ENCODE peak calls at places on chromosomes 1 and 21, in nine cellular contexts. N is body of pancreas, S is GM12864, L is cardiac fibroblast, R is Caco-2, Y is astrocyte, F is Calu3, O is HFFc6, P is IMR-90. C is an unnamed sample.

GRCh38 chr1:165073402-165074007 is 283.0 kb downstream of the LMX1A start:
- DNase-seq in N (peak; percentile 27), S (no peak), L (peak; percentile 73), R (no peak), Y (peak; percentile 27), F (peak; percentile 47), O (peak; percentile 39), P (peak; percentile 56), C (peak; percentile 20)

GRCh38 chr1:109142248-109142647 is 28.3 kb downstream of the ELAPOR1 start:
- DNase-seq in N (no peak), S (no peak), L (no peak), R (no peak), Y (no peak), F (no peak), O (no peak), P (no peak), C (no peak)

GRCh38 chr1:7207875-7208646 is 422.8 kb downstream of the CAMTA1 start:
- DNase-seq in N (peak; percentile 55), S (peak; percentile 15), L (peak; percentile 60), R (no peak), Y (peak; percentile 50), F (peak; percentile 73), O (peak; percentile 74), P (peak; percentile 73), C (peak; percentile 65)

GRCh38 chr1:155077346-155077745 is 1.3 kb upstream of the EFNA3 start:
- DNase-seq in N (no peak), S (no peak), L (no peak), R (no peak), Y (no peak), F (no peak), O (no peak), P (no peak), C (no peak)

GRCh38 chr1:19411612-19412011 is 73.7 kb downstream of the CAPZB start:
- DNase-seq in N (no peak), S (peak; percentile 49), L (no peak), R (no peak), Y (no peak), F (no peak), O (no peak), P (no peak), C (no peak)

GRCh38 chr1:162368451-162368850 is 8.2 kb downstream of the SPATA46 start:
- DNase-seq in N (no peak), S (no peak), L (no peak), R (no peak), Y (no peak), F (no peak), O (no peak), P (no peak), C (no peak)

GRCh38 chr1:20511518-20512428 is 3.8 kb upstream of the MUL1 start:
- DNase-seq in N (no peak), S (no peak), L (no peak), R (no peak), Y (no peak), F (no peak), O (no peak), P (no peak), C (no peak)

GRCh38 chr1:227320476-227320875 is 2.2 kb upstream of the CDC42BPA start:
- DNase-seq in N (peak; percentile 40), S (no peak), L (no peak), R (no peak), Y (no peak), F (peak; percentile 17), O (no peak), P (no peak), C (no peak)

GRCh38 chr1:83967336-83967735 is 31.6 kb downstream of the TTLL7 start:
- DNase-seq in N (no peak), S (no peak), L (no peak), R (no peak), Y (no peak), F (no peak), O (no peak), P (peak; percentile 79), C (no peak)

GRCh38 chr1:175209493-175209921 is 16.9 kb upstream of the KIAA0040 start:
- DNase-seq in N (no peak), S (no peak), L (no peak), R (no peak), Y (no peak), F (no peak), O (no peak), P (no peak), C (no peak)

GRCh38 chr1:24926596-24927249 is 3.4 kb downstream of the RUNX3 start:
- DNase-seq in N (no peak), S (no peak), L (peak; percentile 23), R (no peak), Y (no peak), F (no peak), O (peak; percentile 6), P (no peak), C (no peak)

GRCh38 chr1:150813028-150813707 is 5.1 kb upstream of the CTSK start:
- DNase-seq in N (peak; percentile 75), S (no peak), L (peak; percentile 81), R (peak; percentile 70), Y (peak; percentile 22), F (peak; percentile 81), O (peak; percentile 62), P (peak; percentile 77), C (peak; percentile 36)

GRCh38 chr21:26013964-26014363 is 156.6 kb downstream of the APP start:
- DNase-seq in N (no peak), S (no peak), L (no peak), R (no peak), Y (no peak), F (no peak), O (no peak), P (no peak), C (no peak)

GRCh38 chr21:26005464-26005863 is 165.1 kb downstream of the APP start:
- DNase-seq in N (no peak), S (no peak), L (no peak), R (no peak), Y (no peak), F (no peak), O (no peak), P (no peak), C (no peak)

GRCh38 chr21:26007911-26008579 is 162.5 kb downstream of the APP start:
- DNase-seq in N (no peak), S (no peak), L (peak; percentile 41), R (no peak), Y (no peak), F (no peak), O (no peak), P (peak; percentile 24), C (no peak)

DNA sequence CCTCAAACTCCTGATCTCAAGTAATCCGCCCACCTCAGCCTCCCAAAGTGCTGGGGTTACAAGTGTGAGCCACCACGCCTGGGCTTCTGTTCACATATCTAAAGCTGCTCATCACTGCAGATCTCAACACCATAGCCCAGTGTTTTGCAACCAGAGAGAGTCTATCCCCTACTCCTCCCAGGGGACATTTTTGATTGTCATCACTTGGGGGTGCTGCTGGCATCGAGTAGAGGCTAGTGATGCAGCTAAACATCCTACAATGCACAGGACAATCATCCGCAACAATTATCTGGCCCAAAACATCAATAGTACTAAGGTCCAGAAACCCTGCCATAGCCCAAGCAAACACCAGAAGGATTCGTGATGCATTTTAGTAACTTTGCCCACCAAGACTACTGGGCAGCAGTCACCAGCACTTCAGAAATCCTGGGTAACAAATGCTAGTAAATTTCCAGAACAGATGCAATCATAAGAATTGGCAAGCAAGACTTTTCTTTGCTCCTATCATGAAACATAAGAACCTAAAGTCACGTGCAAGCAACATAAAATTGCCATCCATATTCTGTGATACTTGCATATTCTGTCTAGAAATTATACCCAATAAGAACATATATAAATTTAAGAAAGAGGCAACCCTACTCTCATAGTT is 159.2 kb downstream of the APP start:
- DNase-seq in N (no peak), S (no peak), L (no peak), R (no peak), Y (no peak), F (no peak), O (no peak), P (no peak), C (no peak)
- TF ChIP-seq CTCF in N (no peak), S (no peak), L (no peak), R (no peak), Y (no peak), F (no peak), O (no peak), P (no peak), C (no peak)

GRCh38 chr1:221887091-221887746 is 145.3 kb upstream of the DUSP10 start:
- DNase-seq in N (peak; percentile 78), S (no peak), L (peak; percentile 83), R (no peak), Y (peak; percentile 86), F (peak; percentile 91), O (peak; percentile 93), P (peak; percentile 88), C (no peak)
- TF ChIP-seq CTCF in N (peak; percentile 6), S (no peak), L (no peak), R (no peak), Y (no peak), F (peak; percentile 23), O (peak; percentile 24), P (peak; percentile 12), C (no peak)

DNA sequence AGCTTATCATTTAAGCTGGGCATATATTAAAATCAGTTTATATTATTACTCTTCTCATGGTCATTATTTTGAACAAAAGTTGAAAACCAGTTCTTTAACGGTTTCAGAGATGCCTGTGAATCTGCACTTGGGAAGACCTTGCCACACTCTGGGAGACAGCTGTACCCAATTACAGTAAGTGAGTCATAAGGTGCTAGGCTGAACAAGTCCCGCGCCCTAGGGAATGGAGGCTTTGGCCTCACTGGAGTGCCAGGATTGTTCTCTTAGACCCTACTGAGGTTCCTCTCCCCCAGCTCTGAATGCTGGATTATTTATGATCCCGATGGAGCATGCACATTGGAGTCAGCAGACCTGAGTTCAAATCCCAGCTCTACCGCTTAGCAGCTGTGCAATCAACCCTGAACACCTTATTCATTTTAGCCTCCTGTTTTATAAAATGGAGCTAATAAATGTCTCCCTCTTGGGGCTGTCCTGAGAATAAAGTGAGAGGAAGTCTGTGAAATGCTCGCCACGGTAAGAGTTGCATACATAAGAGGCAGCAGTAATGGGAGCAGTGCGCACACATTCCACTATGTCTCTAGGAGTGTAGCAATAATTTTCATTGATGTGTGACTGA is 266.2 kb downstream of the FOXD2 start:
- DNase-seq in N (no peak), S (no peak), L (peak; percentile 30), R (no peak), Y (peak; percentile 25), F (no peak), O (peak; percentile 37), P (peak; percentile 30), C (no peak)
- TF ChIP-seq CTCF in N (no peak), S (no peak), L (no peak), R (peak; percentile 12), Y (peak; percentile 32), F (no peak), O (peak; percentile 58), P (peak; percentile 21), C (peak; percentile 44)

GRCh38 chr1:27241677-27242076 is 7.2 kb downstream of the WDTC1 start:
- DNase-seq in N (no peak), S (no peak), L (no peak), R (no peak), Y (no peak), F (no peak), O (no peak), P (no peak), C (no peak)

GRCh38 chr1:27246194-27246593 is 11.8 kb downstream of the WDTC1 start:
- DNase-seq in N (no peak), S (no peak), L (no peak), R (no peak), Y (no peak), F (no peak), O (no peak), P (no peak), C (no peak)
- TF ChIP-seq CTCF in N (no peak), S (no peak), L (no peak), R (no peak), Y (no peak), F (no peak), O (no peak), P (no peak), C (no peak)

GRCh38 chr1:204529371-204529895 is 13.2 kb downstream of the MDM4 start:
- DNase-seq in N (no peak), S (no peak), L (no peak), R (no peak), Y (no peak), F (no peak), O (no peak), P (no peak), C (no peak)
- TF ChIP-seq CTCF in N (no peak), S (peak; percentile 17), L (no peak), R (no peak), Y (no peak), F (peak; percentile 46), O (peak; percentile 35), P (no peak), C (peak; percentile 21)